ENCODE peak calls at places on chromosomes 4 and X, in seven cellular contexts. One of them, this sample, is unnamed.

GRCh38 chrX:150062292-150063137 is 124.2 kb upstream of the EOLA2 start:
- DNase-seq in upper lobe of right lung: no peak
- DNase-seq in spleen: no peak
- DNase-seq in lower lobe of right lung: no peak
- DNase-seq in uterus: no peak
- DNase-seq in gastrocnemius medialis: peak; percentile 67
- DNase-seq in aorta: peak; percentile 48
- DNase-seq in this sample: peak; percentile 80

GRCh38 chr4:158068063-158068462 is 104.8 kb downstream of the GASK1B start:
- DNase-seq in lower lobe of right lung: no peak
- DNase-seq in aorta: no peak
- DNase-seq in gastrocnemius medialis: no peak
- DNase-seq in upper lobe of right lung: no peak
- DNase-seq in spleen: no peak
- DNase-seq in uterus: no peak
- DNase-seq in this sample: no peak

GRCh38 chr4:2931765-2932560 is 31.2 kb downstream of the NOP14 start:
- DNase-seq in gastrocnemius medialis: peak; percentile 40
- DNase-seq in uterus: peak; percentile 25
- DNase-seq in spleen: peak; percentile 96
- DNase-seq in upper lobe of right lung: peak; percentile 85
- DNase-seq in lower lobe of right lung: peak; percentile 89
- DNase-seq in aorta: peak; percentile 87
- DNase-seq in this sample: peak; percentile 81

GRCh38 chr4:22348410-22348809 is 167.5 kb downstream of the ADGRA3 start:
- DNase-seq in gastrocnemius medialis: no peak
- DNase-seq in upper lobe of right lung: no peak
- DNase-seq in aorta: no peak
- DNase-seq in lower lobe of right lung: no peak
- DNase-seq in uterus: no peak
- DNase-seq in spleen: no peak
- DNase-seq in this sample: no peak

GRCh38 chr4:88409206-88409605 is 30.6 kb downstream of the HERC6 start:
- DNase-seq in spleen: no peak
- DNase-seq in upper lobe of right lung: no peak
- DNase-seq in uterus: no peak
- DNase-seq in lower lobe of right lung: no peak
- DNase-seq in aorta: no peak
- DNase-seq in gastrocnemius medialis: no peak
- DNase-seq in this sample: no peak

GRCh38 chr4:41212221-41213203 is 1.8 kb downstream of the APBB2 start:
- DNase-seq in gastrocnemius medialis: peak; percentile 17
- DNase-seq in uterus: peak; percentile 30
- DNase-seq in upper lobe of right lung: no peak
- DNase-seq in spleen: no peak
- DNase-seq in aorta: no peak
- DNase-seq in lower lobe of right lung: no peak
- DNase-seq in this sample: no peak

GRCh38 chr4:4501678-4502077 is 40.2 kb downstream of the STX18 start:
- DNase-seq in gastrocnemius medialis: no peak
- DNase-seq in lower lobe of right lung: no peak
- DNase-seq in uterus: no peak
- DNase-seq in aorta: no peak
- DNase-seq in spleen: no peak
- DNase-seq in upper lobe of right lung: no peak
- DNase-seq in this sample: no peak

GRCh38 chrX:134803551-134804183 is 145.4 kb upstream of the PLAC1 start:
- DNase-seq in upper lobe of right lung: no peak
- DNase-seq in lower lobe of right lung: no peak
- DNase-seq in aorta: no peak
- DNase-seq in uterus: no peak
- DNase-seq in gastrocnemius medialis: no peak
- DNase-seq in spleen: no peak
- DNase-seq in this sample: no peak

GRCh38 chrX:11579856-11580595 is 85.7 kb downstream of the ARHGAP6 start:
- DNase-seq in gastrocnemius medialis: no peak
- DNase-seq in uterus: no peak
- DNase-seq in spleen: no peak
- DNase-seq in upper lobe of right lung: no peak
- DNase-seq in lower lobe of right lung: no peak
- DNase-seq in aorta: no peak
- DNase-seq in this sample: no peak

GRCh38 chr4:181939199-181939945 is 303.8 kb upstream of the TENM3 start:
- DNase-seq in uterus: no peak
- DNase-seq in aorta: no peak
- DNase-seq in gastrocnemius medialis: no peak
- DNase-seq in lower lobe of right lung: no peak
- DNase-seq in upper lobe of right lung: no peak
- DNase-seq in spleen: no peak
- DNase-seq in this sample: no peak

GRCh38 chr4:70559216-70559830 is 32.7 kb upstream of the AMBN start:
- DNase-seq in gastrocnemius medialis: no peak
- DNase-seq in upper lobe of right lung: no peak
- DNase-seq in uterus: peak; percentile 21
- DNase-seq in spleen: no peak
- DNase-seq in lower lobe of right lung: no peak
- DNase-seq in aorta: no peak
- DNase-seq in this sample: no peak

GRCh38 chr4:163895369-163896005 is 401.0 kb downstream of the TMA16 start:
- DNase-seq in lower lobe of right lung: no peak
- DNase-seq in gastrocnemius medialis: no peak
- DNase-seq in aorta: no peak
- DNase-seq in upper lobe of right lung: no peak
- DNase-seq in uterus: no peak
- DNase-seq in spleen: no peak
- DNase-seq in this sample: no peak

GRCh38 chr4:172996571-172997216 is 171.9 kb upstream of the GALNT7 start:
- DNase-seq in gastrocnemius medialis: no peak
- DNase-seq in aorta: no peak
- DNase-seq in uterus: no peak
- DNase-seq in spleen: no peak
- DNase-seq in upper lobe of right lung: no peak
- DNase-seq in lower lobe of right lung: no peak
- DNase-seq in this sample: no peak

GRCh38 chr4:23959401-23960148 is 69.7 kb upstream of the PPARGC1A start:
- DNase-seq in aorta: no peak
- DNase-seq in gastrocnemius medialis: no peak
- DNase-seq in lower lobe of right lung: no peak
- DNase-seq in uterus: no peak
- DNase-seq in spleen: no peak
- DNase-seq in upper lobe of right lung: no peak
- DNase-seq in this sample: no peak

GRCh38 chr4:94412019-94413017 is 39.4 kb upstream of the PDLIM5 start:
- DNase-seq in upper lobe of right lung: no peak
- DNase-seq in uterus: no peak
- DNase-seq in spleen: no peak
- DNase-seq in lower lobe of right lung: no peak
- DNase-seq in gastrocnemius medialis: no peak
- DNase-seq in aorta: no peak
- DNase-seq in this sample: no peak

GRCh38 chrX:13029831-13030771 is 14.3 kb downstream of the FAM9C start:
- DNase-seq in lower lobe of right lung: no peak
- DNase-seq in spleen: no peak
- DNase-seq in upper lobe of right lung: no peak
- DNase-seq in gastrocnemius medialis: no peak
- DNase-seq in uterus: no peak
- DNase-seq in aorta: no peak
- DNase-seq in this sample: no peak

GRCh38 chrX:34875204-34875603 is 67.4 kb upstream of the FAM47B start:
- DNase-seq in lower lobe of right lung: no peak
- DNase-seq in gastrocnemius medialis: peak; percentile 11
- DNase-seq in spleen: no peak
- DNase-seq in uterus: no peak
- DNase-seq in aorta: no peak
- DNase-seq in upper lobe of right lung: no peak
- DNase-seq in this sample: no peak

GRCh38 chrX:153474718-153475117 is 4.3 kb upstream of the HAUS7 start:
- DNase-seq in lower lobe of right lung: peak; percentile 65
- DNase-seq in aorta: peak; percentile 92
- DNase-seq in upper lobe of right lung: peak; percentile 80
- DNase-seq in uterus: peak; percentile 79
- DNase-seq in spleen: peak; percentile 87
- DNase-seq in gastrocnemius medialis: no peak
- DNase-seq in this sample: peak; percentile 81

GRCh38 chr4:159504634-159505033 is 401.8 kb downstream of the RAPGEF2 start:
- DNase-seq in gastrocnemius medialis: no peak
- DNase-seq in upper lobe of right lung: no peak
- DNase-seq in aorta: no peak
- DNase-seq in spleen: no peak
- DNase-seq in lower lobe of right lung: no peak
- DNase-seq in uterus: no peak
- DNase-seq in this sample: no peak

GRCh38 chr4:163107754-163108153 is 58.9 kb downstream of the NAF1 start:
- DNase-seq in gastrocnemius medialis: no peak
- DNase-seq in upper lobe of right lung: no peak
- DNase-seq in lower lobe of right lung: no peak
- DNase-seq in aorta: no peak
- DNase-seq in spleen: no peak
- DNase-seq in uterus: no peak
- DNase-seq in this sample: no peak

GRCh38 chr4:16677545-16677944 is 220.9 kb downstream of the LDB2 start:
- DNase-seq in aorta: no peak
- DNase-seq in spleen: no peak
- DNase-seq in lower lobe of right lung: no peak
- DNase-seq in uterus: no peak
- DNase-seq in gastrocnemius medialis: no peak
- DNase-seq in upper lobe of right lung: no peak
- DNase-seq in this sample: no peak

GRCh38 chrX:115047715-115048114 is 30.3 kb upstream of the IL13RA2 start:
- DNase-seq in lower lobe of right lung: no peak
- DNase-seq in spleen: no peak
- DNase-seq in gastrocnemius medialis: no peak
- DNase-seq in aorta: no peak
- DNase-seq in uterus: no peak
- DNase-seq in upper lobe of right lung: no peak
- DNase-seq in this sample: no peak
- H3K27ac ChIP-seq in lower lobe of right lung: no peak overlapping the region
- H3K27ac ChIP-seq in spleen: no peak overlapping the region
- H3K27ac ChIP-seq in gastrocnemius medialis: no peak overlapping the region
- H3K27ac ChIP-seq in aorta: no peak overlapping the region
- H3K27ac ChIP-seq in uterus: no peak overlapping the region
- H3K27ac ChIP-seq in upper lobe of right lung: no peak overlapping the region
- H3K27ac ChIP-seq in this sample: no peak overlapping the region

GRCh38 chr4:177519481-177520270 is 77.4 kb upstream of the AGA start:
- DNase-seq in upper lobe of right lung: no peak
- DNase-seq in lower lobe of right lung: no peak
- DNase-seq in aorta: no peak
- DNase-seq in uterus: no peak
- DNase-seq in gastrocnemius medialis: no peak
- DNase-seq in spleen: no peak
- DNase-seq in this sample: no peak
- H3K27ac ChIP-seq in upper lobe of right lung: no peak overlapping the region
- H3K27ac ChIP-seq in lower lobe of right lung: no peak overlapping the region
- H3K27ac ChIP-seq in aorta: no peak overlapping the region
- H3K27ac ChIP-seq in uterus: no peak overlapping the region
- H3K27ac ChIP-seq in gastrocnemius medialis: no peak overlapping the region
- H3K27ac ChIP-seq in spleen: no peak overlapping the region
- H3K27ac ChIP-seq in this sample: no peak overlapping the region

GRCh38 chr4:139554726-139555072 is 1.3 kb downstream of the SETD7 start:
- DNase-seq in gastrocnemius medialis: no peak
- DNase-seq in spleen: no peak
- DNase-seq in aorta: no peak
- DNase-seq in uterus: no peak
- DNase-seq in upper lobe of right lung: no peak
- DNase-seq in lower lobe of right lung: no peak
- DNase-seq in this sample: no peak
- H3K27ac ChIP-seq in gastrocnemius medialis: peak overlapping the region; percentile 99
- H3K27ac ChIP-seq in spleen: peak overlapping the region; percentile 92
- H3K27ac ChIP-seq in aorta: no peak overlapping the region
- H3K27ac ChIP-seq in uterus: peak overlapping the region; percentile 98
- H3K27ac ChIP-seq in upper lobe of right lung: peak overlapping the region; percentile 94
- H3K27ac ChIP-seq in lower lobe of right lung: peak overlapping the region; percentile 99
- H3K27ac ChIP-seq in this sample: peak overlapping the region; percentile 99

DNA sequence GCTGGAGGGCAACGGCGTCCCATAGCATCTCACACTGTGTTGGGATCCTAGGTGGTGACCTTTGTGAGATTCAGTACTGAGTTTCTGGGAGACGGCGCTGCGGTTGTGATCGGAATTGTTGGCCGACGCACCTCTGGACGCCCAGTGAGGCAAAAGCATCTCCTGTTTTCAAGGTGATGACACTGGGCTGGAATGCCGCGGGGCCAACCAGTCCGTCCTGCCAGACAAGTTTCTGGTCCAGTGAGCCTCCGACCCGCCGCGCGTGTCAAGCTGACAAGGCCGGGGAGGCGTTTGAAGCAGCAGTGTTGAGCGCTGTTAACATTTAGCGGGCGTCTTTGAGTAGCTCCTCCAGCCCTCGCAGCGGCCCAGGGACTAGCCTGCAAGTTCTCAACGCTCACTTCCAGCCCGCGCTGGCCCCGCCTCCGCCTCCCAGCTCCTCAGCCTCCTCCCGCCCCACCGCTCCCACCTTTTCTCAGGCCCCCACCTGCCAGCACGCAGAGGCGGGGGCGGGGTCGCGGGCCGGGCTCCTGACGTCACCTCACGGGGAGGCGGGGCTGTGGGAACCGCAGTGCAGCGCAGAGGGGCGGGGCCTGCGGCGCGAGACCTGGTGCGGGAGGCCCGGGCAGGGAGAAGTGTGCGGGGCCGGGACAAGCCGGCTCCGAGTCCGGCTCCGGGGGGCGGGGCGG is 482 bp upstream of the CDS1 start:
- DNase-seq in spleen: peak; percentile 94
- DNase-seq in aorta: peak; percentile 85
- DNase-seq in upper lobe of right lung: peak; percentile 98
- DNase-seq in gastrocnemius medialis: peak; percentile 38
- DNase-seq in uterus: peak; percentile 89
- DNase-seq in lower lobe of right lung: peak; percentile 96
- DNase-seq in this sample: peak; percentile 70
- H3K27ac ChIP-seq in spleen: no peak overlapping the region
- H3K27ac ChIP-seq in aorta: no peak overlapping the region
- H3K27ac ChIP-seq in upper lobe of right lung: peak overlapping the region; percentile 85
- H3K27ac ChIP-seq in gastrocnemius medialis: no peak overlapping the region
- H3K27ac ChIP-seq in uterus: peak overlapping the region; percentile 67
- H3K27ac ChIP-seq in lower lobe of right lung: peak overlapping the region; percentile 88
- H3K27ac ChIP-seq in this sample: no peak overlapping the region

DNA sequence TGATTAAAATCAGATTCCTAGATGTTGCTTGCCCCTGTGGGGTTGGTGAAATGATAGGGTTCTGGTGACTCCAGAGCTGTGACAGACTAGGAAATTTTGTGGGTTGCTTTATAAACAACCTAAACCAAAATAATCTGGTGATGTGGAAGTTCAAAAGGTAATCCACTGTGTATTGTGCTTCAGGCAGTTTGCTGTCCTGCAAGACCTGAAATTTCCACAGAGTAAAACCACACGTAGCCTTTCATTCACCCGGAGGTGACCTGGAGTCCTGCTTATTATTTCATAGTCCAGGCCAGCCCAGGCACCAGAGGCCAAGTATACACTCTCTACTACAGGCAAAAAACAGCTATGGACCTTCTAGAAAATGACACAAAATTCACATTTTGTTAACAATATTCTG is 114.6 kb upstream of the CBR4 start:
- DNase-seq in gastrocnemius medialis: no peak
- DNase-seq in upper lobe of right lung: no peak
- DNase-seq in uterus: no peak
- DNase-seq in lower lobe of right lung: no peak
- DNase-seq in spleen: no peak
- DNase-seq in aorta: no peak
- DNase-seq in this sample: no peak
- H3K27ac ChIP-seq in gastrocnemius medialis: no peak overlapping the region
- H3K27ac ChIP-seq in upper lobe of right lung: no peak overlapping the region
- H3K27ac ChIP-seq in uterus: no peak overlapping the region
- H3K27ac ChIP-seq in lower lobe of right lung: no peak overlapping the region
- H3K27ac ChIP-seq in spleen: no peak overlapping the region
- H3K27ac ChIP-seq in aorta: no peak overlapping the region
- H3K27ac ChIP-seq in this sample: no peak overlapping the region

This sample was measured in psoas muscle.